ENCODE peak calls at places on chromosomes 16 and 17, in seven cellular contexts. X, B, G, Y, T, F and M are unnamed samples.

GRCh38 chr17:76935331-76935730 is 67.1 kb downstream of the MGAT5B start:
- DNase-seq in B (no peak), X (no peak), F (no peak), Y (no peak), T (no peak), G (no peak), M (no peak)

GRCh38 chr17:57889892-57890856 is 40.3 kb upstream of the MRPS23 start:
- DNase-seq in X (peak), F (peak), B (no peak), G (no peak), T (peak), Y (peak), M (no peak)

GRCh38 chr16:1430214-1430758 is 592 bp upstream of the PERCC1 start:
- DNase-seq in X (no peak), G (no peak), T (no peak), F (no peak), Y (no peak), B (no peak), M (no peak)

GRCh38 chr16:3728424-3729160 is 11.3 kb upstream of the TRAP1 start:
- DNase-seq in G (no peak), T (no peak), Y (no peak), B (no peak), X (no peak), F (no peak), M (no peak)

GRCh38 chr17:72004476-72005331 is 116.1 kb upstream of the SOX9 start:
- DNase-seq in G (peak), B (no peak), F (no peak), Y (no peak), T (no peak), X (no peak), M (no peak)

GRCh38 chr17:81991684-81992513 is 14.5 kb downstream of the ASPSCR1 start:
- DNase-seq in F (peak), X (peak), T (no peak), G (peak), Y (peak), B (no peak), M (no peak)

GRCh38 chr16:1745900-1746692 is 25.2 kb downstream of the NME3 start:
- DNase-seq in B (no peak), Y (no peak), T (no peak), F (no peak), G (no peak), X (no peak), M (no peak)

GRCh38 chr17:11023639-11024479 is 186.0 kb upstream of the PIRT start:
- DNase-seq in X (no peak), B (no peak), T (no peak), G (no peak), Y (no peak), F (no peak), M (no peak)

GRCh38 chr17:62692159-62692651 is 64.7 kb downstream of the MRC2 start:
- DNase-seq in T (no peak), G (no peak), X (no peak), B (no peak), Y (no peak), F (no peak), M (no peak)

GRCh38 chr16:89922477-89922883 is 662 bp upstream of the TUBB3 start:
- DNase-seq in G (peak), F (peak), X (peak), T (peak), Y (peak), B (peak), M (peak)

GRCh38 chr16:27685802-27686201 is 135.9 kb downstream of the KATNIP start:
- DNase-seq in Y (no peak), B (no peak), G (no peak), F (peak), X (peak), T (no peak), M (no peak)

GRCh38 chr17:1302761-1303160 is 23.3 kb downstream of the TRARG1 start:
- DNase-seq in G (no peak), B (no peak), F (no peak), T (no peak), Y (no peak), X (no peak), M (no peak)

GRCh38 chr16:77652399-77652798 is 69.9 kb upstream of the NUDT7 start:
- DNase-seq in B (no peak), F (no peak), X (no peak), G (no peak), Y (peak), T (no peak), M (no peak)

GRCh38 chr16:383326-384020 is 1.7 kb upstream of the PGAP6 start:
- DNase-seq in F (peak), T (no peak), Y (no peak), G (peak), X (no peak), B (peak), M (no peak)

DNA sequence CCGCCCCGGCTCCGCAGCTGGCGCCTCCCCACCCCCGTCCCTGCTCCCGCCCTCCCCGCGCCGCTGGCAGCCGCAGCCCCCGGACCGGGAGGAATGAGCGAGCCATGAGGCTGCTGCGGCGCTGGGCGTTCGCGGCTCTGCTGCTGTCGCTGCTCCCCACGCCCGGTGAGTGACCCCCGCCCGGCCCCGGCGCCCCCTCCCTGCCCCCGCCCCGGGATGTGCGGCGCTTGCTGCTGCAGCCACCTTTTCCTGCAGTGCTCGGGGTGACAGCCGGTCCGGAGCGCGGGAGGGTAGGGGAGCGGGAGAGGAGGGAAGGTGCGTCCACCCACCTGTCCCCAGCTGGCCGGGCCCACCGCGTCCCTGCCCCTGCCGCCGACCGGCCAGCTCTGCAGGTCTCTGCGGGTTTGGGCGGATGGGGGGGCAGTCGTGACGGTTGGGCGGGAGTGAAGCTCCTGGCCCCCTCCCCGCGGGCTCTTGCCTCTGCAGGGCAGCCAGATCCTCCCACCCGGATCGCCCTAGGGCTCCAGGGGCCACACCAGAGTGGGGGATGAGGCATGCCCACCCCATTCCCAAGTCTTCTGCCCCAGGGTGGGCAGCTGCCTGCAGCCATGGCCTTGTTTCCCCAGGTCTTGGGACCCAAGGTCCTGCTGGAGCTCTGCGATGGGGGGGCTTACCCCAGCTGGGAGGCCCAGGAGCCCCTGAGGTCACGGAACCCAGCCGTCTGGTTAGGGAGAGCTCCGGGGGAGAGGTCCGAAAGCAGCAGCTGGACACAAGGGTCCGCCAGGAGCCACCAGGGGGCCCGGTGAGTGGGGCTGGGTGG is 518 bp downstream of the ADAM11 start:
- DNase-seq in F (no peak), G (peak), B (no peak), Y (no peak), X (no peak), T (no peak), M (no peak)
- TF ChIP-seq CTCF in F (no peak), G (peak), B (no peak), Y (no peak), X (no peak), T (no peak), M (no peak)

DNA sequence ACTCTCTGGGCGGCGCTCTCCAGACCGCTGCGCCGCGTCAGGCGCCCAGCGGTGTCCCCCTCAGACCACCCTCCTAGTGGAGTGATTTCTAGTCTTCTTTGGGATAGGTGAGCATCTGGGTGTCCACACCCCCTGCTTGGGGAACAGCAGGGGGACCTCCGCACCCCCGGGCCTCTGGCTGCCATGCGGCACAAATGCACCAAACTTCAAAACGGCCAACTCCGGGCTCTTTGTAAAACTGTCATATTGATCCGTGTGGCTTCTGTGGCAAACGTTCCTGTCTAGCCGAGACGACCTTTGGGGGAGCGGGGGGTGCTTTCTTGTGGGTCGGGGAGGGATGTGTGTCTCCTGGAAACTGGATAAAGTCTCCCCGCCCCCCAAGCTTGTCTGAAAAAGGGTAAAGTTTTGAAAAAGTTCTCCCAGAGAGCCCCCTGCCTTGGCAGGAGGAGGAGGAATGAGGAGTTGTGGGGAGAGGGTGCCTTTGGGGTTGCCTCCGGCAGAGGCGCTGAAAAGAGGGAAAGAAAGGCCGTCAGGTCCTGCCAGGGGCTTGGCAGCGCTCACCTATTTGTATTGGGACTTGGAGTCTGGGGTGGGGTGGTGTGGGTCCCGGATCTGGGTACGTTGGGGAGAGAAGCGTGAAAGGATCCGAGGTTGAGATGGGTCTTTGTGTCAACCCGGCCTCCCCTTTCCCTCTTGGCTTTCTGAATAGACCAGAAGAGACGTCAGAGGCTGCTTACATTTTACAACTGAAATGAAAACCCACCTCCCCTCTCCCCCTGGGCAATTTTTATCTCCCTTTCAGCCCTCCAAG is 2.2 kb upstream of the CHD3 start:
- DNase-seq in G (peak), T (peak), Y (no peak), F (peak), B (peak), X (peak), M (peak)
- TF ChIP-seq CTCF in G (peak), T (no peak), Y (no peak), F (no peak), B (no peak), X (no peak), M (no peak)

GRCh38 chr16:17431904-17432625 is 38.7 kb downstream of the XYLT1 start:
- DNase-seq in B (no peak), T (no peak), Y (no peak), X (no peak), F (no peak), G (peak), M (no peak)
- TF ChIP-seq CTCF in B (no peak), T (no peak), Y (no peak), X (no peak), F (no peak), G (no peak), M (no peak)

GRCh38 chr16:19223235-19223847 is 55.3 kb downstream of the SYT17 start:
- DNase-seq in G (peak), T (no peak), X (no peak), B (peak), F (peak), Y (no peak), M (peak)
- TF ChIP-seq CTCF in G (peak), T (no peak), X (peak), B (peak), F (peak), Y (no peak), M (peak)

GRCh38 chr16:30416047-30416603 is 8.7 kb downstream of the ZNF771 start:
- DNase-seq in T (no peak), G (no peak), Y (no peak), X (no peak), B (no peak), F (no peak), M (no peak)

GRCh38 chr16:30418350-30419181 is 11.2 kb downstream of the ZNF771 start:
- DNase-seq in T (no peak), F (no peak), G (no peak), B (no peak), Y (no peak), X (no peak), M (peak)

GRCh38 chr16:30421010-30421409 is 8.8 kb downstream of the DCTPP1 start:
- DNase-seq in F (no peak), T (no peak), X (no peak), Y (no peak), B (no peak), G (no peak), M (no peak)

GRCh38 chr16:30416624-30417298 is 9.4 kb downstream of the ZNF771 start:
- DNase-seq in T (no peak), Y (no peak), X (no peak), F (no peak), B (no peak), G (no peak), M (no peak)

DNA sequence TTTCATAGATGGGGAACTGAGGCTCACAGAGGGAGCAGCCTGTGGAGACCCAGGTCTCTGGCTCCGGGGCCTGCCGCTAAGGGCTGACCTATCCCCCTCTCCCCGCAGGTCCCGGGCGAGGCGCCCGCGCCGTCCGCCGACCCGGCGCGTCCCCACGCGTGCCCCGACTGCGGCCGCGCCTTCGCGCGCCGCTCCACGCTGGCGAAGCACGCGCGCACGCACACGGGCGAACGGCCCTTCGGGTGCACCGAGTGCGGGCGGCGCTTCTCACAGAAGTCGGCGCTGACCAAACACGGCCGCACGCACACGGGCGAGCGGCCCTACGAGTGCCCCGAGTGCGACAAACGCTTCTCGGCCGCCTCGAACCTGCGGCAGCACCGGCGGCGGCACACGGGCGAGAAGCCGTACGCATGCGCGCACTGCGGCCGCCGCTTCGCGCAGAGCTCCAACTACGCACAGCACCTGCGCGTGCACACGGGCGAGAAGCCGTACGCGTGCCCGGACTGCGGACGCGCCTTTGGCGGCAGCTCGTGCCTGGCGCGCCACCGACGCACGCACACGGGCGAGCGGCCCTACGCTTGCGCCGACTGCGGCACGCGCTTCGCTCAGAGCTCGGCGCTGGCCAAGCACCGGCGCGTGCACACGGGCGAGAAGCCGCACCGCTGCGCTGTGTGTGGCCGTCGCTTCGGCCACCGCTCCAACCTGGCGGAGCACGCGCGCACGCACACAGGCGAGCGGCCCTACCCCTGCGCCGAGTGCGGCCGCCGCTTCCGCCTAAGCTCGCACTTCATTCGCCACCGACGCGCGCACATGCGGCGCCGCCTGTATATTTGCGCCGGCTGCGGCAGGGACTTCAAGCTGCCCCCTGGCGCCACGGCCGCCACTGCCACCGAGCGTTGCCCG is 10.3 kb downstream of the ZNF771 start:
- DNase-seq in X (peak), G (peak), Y (peak), B (peak), T (peak), F (peak), M (peak)
- TF ChIP-seq CTCF in X (peak), G (no peak), Y (no peak), B (no peak), T (no peak), F (peak), M (no peak)